ENCODE peak calls at places on chromosomes 12 and 14, in seven cellular contexts. One of them, this sample, is unnamed.
A peak's percentile ranks its signal among the peaks of the same experiment; 100 is the strongest.

GRCh38 chr12:12661086-12661485 is 34.9 kb downstream of the GPR19 start:
- DNase-seq in SK-N-SH: no peak
- DNase-seq in GM10248: no peak
- DNase-seq in GM12865: no peak
- DNase-seq in ovary: no peak
- DNase-seq in body of pancreas: no peak
- DNase-seq in neural crest cell: no peak
- DNase-seq in this sample: peak; percentile 68

GRCh38 chr14:99286761-99287160 is 14.8 kb upstream of the BCL11B start:
- DNase-seq in SK-N-SH: no peak
- DNase-seq in GM10248: peak; percentile 51
- DNase-seq in GM12865: peak; percentile 65
- DNase-seq in ovary: no peak
- DNase-seq in body of pancreas: no peak
- DNase-seq in neural crest cell: no peak
- DNase-seq in this sample: no peak

GRCh38 chr14:59829941-59830734 is 40.4 kb downstream of the RTN1 start:
- DNase-seq in SK-N-SH: no peak
- DNase-seq in GM10248: no peak
- DNase-seq in GM12865: no peak
- DNase-seq in ovary: no peak
- DNase-seq in body of pancreas: no peak
- DNase-seq in neural crest cell: no peak
- DNase-seq in this sample: no peak

GRCh38 chr14:65790185-65790815 is 377.8 kb downstream of the FUT8 start:
- DNase-seq in SK-N-SH: peak; percentile 72
- DNase-seq in GM10248: no peak
- DNase-seq in GM12865: no peak
- DNase-seq in ovary: no peak
- DNase-seq in body of pancreas: no peak
- DNase-seq in neural crest cell: no peak
- DNase-seq in this sample: no peak

GRCh38 chr14:104774453-104775072 is 21.0 kb downstream of the AKT1 start:
- DNase-seq in SK-N-SH: no peak
- DNase-seq in GM10248: no peak
- DNase-seq in GM12865: no peak
- DNase-seq in ovary: no peak
- DNase-seq in body of pancreas: peak; percentile 91
- DNase-seq in neural crest cell: no peak
- DNase-seq in this sample: no peak

GRCh38 chr12:96487214-96487613 is 2.2 kb upstream of the CFAP54 start:
- DNase-seq in SK-N-SH: no peak
- DNase-seq in GM10248: no peak
- DNase-seq in GM12865: no peak
- DNase-seq in ovary: no peak
- DNase-seq in body of pancreas: no peak
- DNase-seq in neural crest cell: no peak
- DNase-seq in this sample: peak; percentile 88

GRCh38 chr12:104694711-104695110 is 238.0 kb downstream of the CHST11 start:
- DNase-seq in SK-N-SH: no peak
- DNase-seq in GM10248: no peak
- DNase-seq in GM12865: no peak
- DNase-seq in ovary: no peak
- DNase-seq in body of pancreas: no peak
- DNase-seq in neural crest cell: no peak
- DNase-seq in this sample: no peak

GRCh38 chr14:104239866-104240301 is 101.5 kb downstream of the KIF26A start:
- DNase-seq in SK-N-SH: peak; percentile 34
- DNase-seq in GM10248: no peak
- DNase-seq in GM12865: no peak
- DNase-seq in ovary: peak; percentile 9
- DNase-seq in body of pancreas: no peak
- DNase-seq in neural crest cell: no peak
- DNase-seq in this sample: no peak

GRCh38 chr14:103886304-103887169 is 39.2 kb upstream of the PPP1R13B start:
- DNase-seq in SK-N-SH: no peak
- DNase-seq in GM10248: no peak
- DNase-seq in GM12865: no peak
- DNase-seq in ovary: peak; percentile 65
- DNase-seq in body of pancreas: no peak
- DNase-seq in neural crest cell: no peak
- DNase-seq in this sample: no peak

GRCh38 chr12:78448692-78449091 is 415.9 kb upstream of the SYT1 start:
- DNase-seq in SK-N-SH: no peak
- DNase-seq in GM10248: no peak
- DNase-seq in GM12865: no peak
- DNase-seq in ovary: no peak
- DNase-seq in body of pancreas: no peak
- DNase-seq in neural crest cell: no peak
- DNase-seq in this sample: no peak

GRCh38 chr12:96401061-96401871 is 1.0 kb upstream of the CDK17 start:
- DNase-seq in SK-N-SH: peak; percentile 52
- DNase-seq in GM10248: peak; percentile 62
- DNase-seq in GM12865: peak; percentile 83
- DNase-seq in ovary: peak; percentile 31
- DNase-seq in body of pancreas: peak; percentile 13
- DNase-seq in neural crest cell: no peak
- DNase-seq in this sample: peak; percentile 85

GRCh38 chr14:80278293-80279037 is 67.2 kb upstream of the DIO2 start:
- DNase-seq in SK-N-SH: no peak
- DNase-seq in GM10248: no peak
- DNase-seq in GM12865: no peak
- DNase-seq in ovary: no peak
- DNase-seq in body of pancreas: peak; percentile 48
- DNase-seq in neural crest cell: no peak
- DNase-seq in this sample: no peak

GRCh38 chr14:99213603-99214002 is 58.4 kb downstream of the BCL11B start:
- DNase-seq in SK-N-SH: no peak
- DNase-seq in GM10248: no peak
- DNase-seq in GM12865: no peak
- DNase-seq in ovary: no peak
- DNase-seq in body of pancreas: no peak
- DNase-seq in neural crest cell: no peak
- DNase-seq in this sample: no peak

GRCh38 chr14:37482428-37482827 is 112.6 kb downstream of the FOXA1 start:
- DNase-seq in SK-N-SH: no peak
- DNase-seq in GM10248: no peak
- DNase-seq in GM12865: no peak
- DNase-seq in ovary: no peak
- DNase-seq in body of pancreas: no peak
- DNase-seq in neural crest cell: no peak
- DNase-seq in this sample: no peak

GRCh38 chr12:25124493-25124892 is 70.5 kb downstream of the DNAI7 start:
- DNase-seq in SK-N-SH: no peak
- DNase-seq in GM10248: no peak
- DNase-seq in GM12865: no peak
- DNase-seq in ovary: no peak
- DNase-seq in body of pancreas: no peak
- DNase-seq in neural crest cell: no peak
- DNase-seq in this sample: no peak

GRCh38 chr12:113007166-113007565 is 28.8 kb downstream of the OAS2 start:
- DNase-seq in SK-N-SH: no peak
- DNase-seq in GM10248: no peak
- DNase-seq in GM12865: no peak
- DNase-seq in ovary: no peak
- DNase-seq in body of pancreas: no peak
- DNase-seq in neural crest cell: no peak
- DNase-seq in this sample: peak; percentile 73

GRCh38 chr14:51879170-51879569 is 18.8 kb downstream of the GNG2 start:
- DNase-seq in SK-N-SH: no peak
- DNase-seq in GM10248: peak; percentile 15
- DNase-seq in GM12865: no peak
- DNase-seq in ovary: no peak
- DNase-seq in body of pancreas: no peak
- DNase-seq in neural crest cell: no peak
- DNase-seq in this sample: no peak

GRCh38 chr14:50531595-50532501 is 521 bp downstream of the MAP4K5 start:
- DNase-seq in SK-N-SH: peak; percentile 82
- DNase-seq in GM10248: peak; percentile 36
- DNase-seq in GM12865: peak; percentile 51
- DNase-seq in ovary: peak; percentile 59
- DNase-seq in body of pancreas: peak; percentile 48
- DNase-seq in neural crest cell: peak; percentile 46
- DNase-seq in this sample: no peak

GRCh38 chr12:132787877-132788276 is 26.2 kb upstream of the ANKLE2 start:
- DNase-seq in SK-N-SH: no peak
- DNase-seq in GM10248: no peak
- DNase-seq in GM12865: no peak
- DNase-seq in ovary: no peak
- DNase-seq in body of pancreas: no peak
- DNase-seq in neural crest cell: no peak
- DNase-seq in this sample: no peak

GRCh38 chr12:75856228-75856627 is 175.3 kb downstream of the PHLDA1 start:
- DNase-seq in SK-N-SH: no peak
- DNase-seq in GM10248: no peak
- DNase-seq in GM12865: no peak
- DNase-seq in ovary: no peak
- DNase-seq in body of pancreas: no peak
- DNase-seq in neural crest cell: no peak
- DNase-seq in this sample: no peak

GRCh38 chr14:88613552-88614010 is 50.7 kb downstream of the ZC3H14 start:
- DNase-seq in SK-N-SH: no peak
- DNase-seq in GM10248: no peak
- DNase-seq in GM12865: peak; percentile 8
- DNase-seq in ovary: no peak
- DNase-seq in body of pancreas: peak; percentile 82
- DNase-seq in neural crest cell: no peak
- DNase-seq in this sample: peak; percentile 65

GRCh38 chr12:109539508-109539907 is 33.8 kb downstream of the MMAB start:
- DNase-seq in SK-N-SH: no peak
- DNase-seq in GM10248: no peak
- DNase-seq in GM12865: no peak
- DNase-seq in ovary: no peak
- DNase-seq in body of pancreas: no peak
- DNase-seq in neural crest cell: no peak
- DNase-seq in this sample: no peak

GRCh38 chr12:122747224-122748175 is 5.1 kb upstream of the DENR start:
- DNase-seq in SK-N-SH: no peak
- DNase-seq in GM10248: no peak
- DNase-seq in GM12865: no peak
- DNase-seq in ovary: no peak
- DNase-seq in body of pancreas: no peak
- DNase-seq in neural crest cell: no peak
- DNase-seq in this sample: no peak

GRCh38 chr12:53231859-53232640 is at the start of gene RARG:
- DNase-seq in SK-N-SH: peak; percentile 93
- DNase-seq in GM10248: peak; percentile 63
- DNase-seq in GM12865: no peak
- DNase-seq in ovary: peak; percentile 68
- DNase-seq in body of pancreas: peak; percentile 56
- DNase-seq in neural crest cell: no peak
- DNase-seq in this sample: peak; percentile 43

GRCh38 chr14:54374117-54374884 is 22.5 kb upstream of the CDKN3 start:
- DNase-seq in SK-N-SH: no peak
- DNase-seq in GM10248: no peak
- DNase-seq in GM12865: no peak
- DNase-seq in ovary: no peak
- DNase-seq in body of pancreas: no peak
- DNase-seq in neural crest cell: no peak
- DNase-seq in this sample: no peak

GRCh38 chr12:79555006-79555925 is 135.5 kb downstream of the PAWR start:
- DNase-seq in SK-N-SH: peak; percentile 36
- DNase-seq in GM10248: no peak
- DNase-seq in GM12865: peak; percentile 30
- DNase-seq in ovary: no peak
- DNase-seq in body of pancreas: peak; percentile 21
- DNase-seq in neural crest cell: no peak
- DNase-seq in this sample: peak; percentile 63

GRCh38 chr12:80400591-80400991 is 43.4 kb upstream of the PTPRQ start:
- DNase-seq in SK-N-SH: peak; percentile 10
- DNase-seq in GM10248: no peak
- DNase-seq in GM12865: no peak
- DNase-seq in ovary: no peak
- DNase-seq in body of pancreas: no peak
- DNase-seq in neural crest cell: no peak
- DNase-seq in this sample: no peak

GRCh38 chr12:113161415-113162016 is 12.0 kb downstream of the CFAP73 start:
- DNase-seq in SK-N-SH: peak; percentile 95
- DNase-seq in GM10248: peak; percentile 56
- DNase-seq in GM12865: peak; percentile 84
- DNase-seq in ovary: no peak
- DNase-seq in body of pancreas: no peak
- DNase-seq in neural crest cell: peak; percentile 40
- DNase-seq in this sample: no peak

GRCh38 chr14:85572845-85573244 is 42.9 kb downstream of the FLRT2 start:
- DNase-seq in SK-N-SH: no peak
- DNase-seq in GM10248: no peak
- DNase-seq in GM12865: no peak
- DNase-seq in ovary: no peak
- DNase-seq in body of pancreas: no peak
- DNase-seq in neural crest cell: no peak
- DNase-seq in this sample: peak; percentile 90

GRCh38 chr12:98405795-98406366 is 109.5 kb upstream of the TMPO start:
- DNase-seq in SK-N-SH: no peak
- DNase-seq in GM10248: no peak
- DNase-seq in GM12865: no peak
- DNase-seq in ovary: no peak
- DNase-seq in body of pancreas: no peak
- DNase-seq in neural crest cell: no peak
- DNase-seq in this sample: no peak

GRCh38 chr12:87021400-87021799 is 765.2 kb upstream of the MGAT4C start:
- DNase-seq in SK-N-SH: no peak
- DNase-seq in GM10248: no peak
- DNase-seq in GM12865: no peak
- DNase-seq in ovary: no peak
- DNase-seq in body of pancreas: no peak
- DNase-seq in neural crest cell: no peak
- DNase-seq in this sample: no peak
- TF ChIP-seq CTCF in SK-N-SH: no peak
- TF ChIP-seq CTCF in GM10248: no peak
- TF ChIP-seq CTCF in GM12865: no peak
- TF ChIP-seq CTCF in ovary: no peak
- TF ChIP-seq CTCF in body of pancreas: no peak
- TF ChIP-seq CTCF in neural crest cell: no peak
- TF ChIP-seq CTCF in this sample: no peak

GRCh38 chr12:58176296-58176869 is 235.0 kb downstream of the ATP23 start:
- DNase-seq in SK-N-SH: peak; percentile 26
- DNase-seq in GM10248: no peak
- DNase-seq in GM12865: peak; percentile 40
- DNase-seq in ovary: no peak
- DNase-seq in body of pancreas: peak; percentile 59
- DNase-seq in neural crest cell: peak; percentile 53
- DNase-seq in this sample: no peak
- TF ChIP-seq CTCF in SK-N-SH: peak; percentile 66
- TF ChIP-seq CTCF in GM10248: peak; percentile 27
- TF ChIP-seq CTCF in GM12865: peak; percentile 55
- TF ChIP-seq CTCF in ovary: no peak
- TF ChIP-seq CTCF in body of pancreas: peak; percentile 27
- TF ChIP-seq CTCF in neural crest cell: peak; percentile 68
- TF ChIP-seq CTCF in this sample: peak; percentile 67

GRCh38 chr12:47373554-47374150 is 293.9 kb upstream of the AMIGO2 start:
- DNase-seq in SK-N-SH: no peak
- DNase-seq in GM10248: no peak
- DNase-seq in GM12865: no peak
- DNase-seq in ovary: no peak
- DNase-seq in body of pancreas: no peak
- DNase-seq in neural crest cell: no peak
- DNase-seq in this sample: no peak
- TF ChIP-seq CTCF in SK-N-SH: no peak
- TF ChIP-seq CTCF in GM10248: no peak
- TF ChIP-seq CTCF in GM12865: no peak
- TF ChIP-seq CTCF in ovary: no peak
- TF ChIP-seq CTCF in body of pancreas: no peak
- TF ChIP-seq CTCF in neural crest cell: no peak
- TF ChIP-seq CTCF in this sample: no peak

GRCh38 chr14:39988939-39989338 is 556.7 kb upstream of the FBXO33 start:
- DNase-seq in SK-N-SH: no peak
- DNase-seq in GM10248: no peak
- DNase-seq in GM12865: peak; percentile 59
- DNase-seq in ovary: no peak
- DNase-seq in body of pancreas: no peak
- DNase-seq in neural crest cell: no peak
- DNase-seq in this sample: no peak
- TF ChIP-seq CTCF in SK-N-SH: peak; percentile 51
- TF ChIP-seq CTCF in GM10248: peak; percentile 25
- TF ChIP-seq CTCF in GM12865: peak; percentile 34
- TF ChIP-seq CTCF in ovary: no peak
- TF ChIP-seq CTCF in body of pancreas: no peak
- TF ChIP-seq CTCF in neural crest cell: peak; percentile 79
- TF ChIP-seq CTCF in this sample: peak; percentile 15

This sample was measured in HFFc6.